ENCODE peak calls at places on chromosomes 7 and 10, in four cellular contexts. One of them, this sample, is unnamed.

GRCh38 chr7:47253650-47254080 is 328.2 kb downstream of the TNS3 start:
- DNase-seq in GM12878: no peak
- DNase-seq in K562: peak
- DNase-seq in HL-60: no peak
- DNase-seq in this sample: no peak

GRCh38 chr10:90321132-90321816 is 536.6 kb downstream of the HTR7 start:
- DNase-seq in GM12878: no peak
- DNase-seq in K562: no peak
- DNase-seq in HL-60: no peak
- DNase-seq in this sample: no peak

GRCh38 chr10:68826764-68827591 is at the start of gene STOX1:
- DNase-seq in GM12878: no peak
- DNase-seq in K562: peak
- DNase-seq in HL-60: peak
- DNase-seq in this sample: peak

GRCh38 chr7:130277763-130278643 is 11.3 kb downstream of the CPA2 start:
- DNase-seq in GM12878: no peak
- DNase-seq in K562: peak
- DNase-seq in HL-60: no peak
- DNase-seq in this sample: no peak

GRCh38 chr10:131686781-131687419 is 213.9 kb upstream of the PPP2R2D start:
- DNase-seq in GM12878: no peak
- DNase-seq in K562: no peak
- DNase-seq in HL-60: no peak
- DNase-seq in this sample: no peak

GRCh38 chr7:127995866-127996215 is 35.4 kb downstream of the LRRC4 start:
- DNase-seq in GM12878: no peak
- DNase-seq in K562: no peak
- DNase-seq in HL-60: no peak
- DNase-seq in this sample: no peak

GRCh38 chr10:30784896-30785605 is 155.5 kb upstream of the LYZL2 start:
- DNase-seq in GM12878: no peak
- DNase-seq in K562: no peak
- DNase-seq in HL-60: no peak
- DNase-seq in this sample: peak

GRCh38 chr7:139767561-139767982 is 10.2 kb downstream of the HIPK2 start:
- DNase-seq in GM12878: peak
- DNase-seq in K562: no peak
- DNase-seq in HL-60: peak
- DNase-seq in this sample: peak

DNA sequence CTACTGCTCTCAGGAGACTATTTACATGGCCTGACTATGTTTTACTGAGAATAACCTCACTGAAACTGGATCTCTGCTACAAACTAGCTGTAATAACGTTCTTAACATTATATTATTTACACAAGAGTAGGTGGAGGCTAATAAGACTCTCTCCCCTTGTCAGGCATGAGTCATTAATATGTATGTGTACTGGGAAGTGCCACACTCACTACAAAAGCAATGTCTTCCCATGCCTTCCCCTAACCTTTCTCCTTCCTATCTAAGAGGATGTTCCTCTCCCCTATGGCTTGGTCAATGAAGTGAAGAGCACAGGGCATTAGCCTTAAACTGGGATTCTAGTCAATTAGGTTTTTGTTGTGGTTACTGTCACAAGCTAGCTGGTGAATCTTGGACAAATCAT is 147.9 kb downstream of the DGKB start:
- DNase-seq in GM12878: no peak
- DNase-seq in K562: no peak
- DNase-seq in HL-60: no peak
- DNase-seq in this sample: no peak
- TF ChIP-seq SPI1 in GM12878: no peak
- TF ChIP-seq SPI1 in K562: no peak
- TF ChIP-seq SPI1 in HL-60: no peak
- TF ChIP-seq SPI1 in this sample: no peak

GRCh38 chr10:65234261-65234660 is 1691.6 kb upstream of the LRRTM3 start:
- DNase-seq in GM12878: no peak
- DNase-seq in K562: no peak
- DNase-seq in HL-60: no peak
- DNase-seq in this sample: no peak
- TF ChIP-seq SPI1 in GM12878: no peak
- TF ChIP-seq SPI1 in K562: no peak
- TF ChIP-seq SPI1 in HL-60: no peak
- TF ChIP-seq SPI1 in this sample: no peak

DNA sequence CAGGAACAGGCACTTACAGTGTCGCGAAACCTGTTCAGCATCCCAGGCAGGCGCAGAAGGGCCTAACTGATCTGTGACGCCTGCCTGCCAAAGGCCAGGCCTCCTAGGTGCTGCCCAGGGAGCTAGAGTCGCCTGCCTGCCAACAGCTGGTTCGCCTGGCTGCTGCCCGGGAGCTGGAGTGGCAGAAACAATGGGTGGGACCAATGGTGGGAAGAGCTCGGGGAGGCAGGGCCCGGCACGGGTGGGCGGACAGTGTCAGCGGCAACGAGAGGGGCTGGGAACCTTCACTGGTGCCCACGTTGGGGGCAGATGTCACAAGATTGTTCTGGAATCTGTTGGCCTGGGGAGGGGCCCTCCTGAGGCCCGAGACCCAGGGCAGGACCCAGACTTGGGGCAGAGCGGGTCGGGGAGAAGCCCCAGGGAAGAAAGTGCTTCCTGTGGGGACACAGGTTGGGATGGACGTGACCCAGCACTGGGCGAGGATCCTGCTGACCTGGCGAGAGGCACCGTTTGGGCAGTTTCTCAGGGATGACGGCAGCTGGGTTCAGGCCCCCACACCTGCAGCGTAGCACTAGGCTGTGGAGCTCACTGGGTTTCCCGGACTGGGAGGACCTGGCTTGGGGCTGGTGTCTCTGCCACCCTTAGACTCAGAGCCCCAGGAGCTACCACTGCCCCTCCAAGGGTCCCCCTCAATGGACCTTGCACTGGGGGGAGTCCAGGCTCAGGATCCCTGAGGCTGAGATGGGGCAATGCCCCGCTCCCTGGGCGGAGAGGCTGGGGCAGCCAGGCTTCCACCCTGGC is 181.9 kb downstream of the ELFN1 start:
- DNase-seq in GM12878: no peak
- DNase-seq in K562: no peak
- DNase-seq in HL-60: no peak
- DNase-seq in this sample: no peak
- TF ChIP-seq SPI1 in GM12878: no peak
- TF ChIP-seq SPI1 in K562: no peak
- TF ChIP-seq SPI1 in HL-60: no peak
- TF ChIP-seq SPI1 in this sample: no peak

DNA sequence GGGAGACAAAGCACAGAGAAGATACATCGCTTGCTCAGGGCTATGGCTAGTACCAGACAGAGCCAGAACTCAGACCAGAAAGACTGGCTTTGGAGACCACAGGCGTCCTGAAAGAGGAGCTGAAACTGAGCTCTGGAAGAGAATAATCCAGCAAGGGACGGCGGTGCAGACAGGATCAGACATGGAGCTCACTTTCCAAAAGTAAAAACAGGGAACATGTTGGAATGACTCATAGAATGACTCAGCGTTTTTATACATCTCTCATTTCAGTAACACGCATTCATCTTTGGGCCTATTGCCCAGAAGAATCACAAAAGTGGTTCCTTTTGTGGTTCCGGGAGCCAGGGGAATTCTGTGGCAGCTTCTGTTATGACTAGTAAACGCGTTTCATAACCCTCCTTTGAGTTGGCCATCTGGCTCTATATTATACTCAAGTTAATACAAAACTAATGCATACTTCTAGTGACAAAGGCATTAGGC is 37.2 kb downstream of the PLEKHS1 start:
- DNase-seq in GM12878: peak
- DNase-seq in K562: peak
- DNase-seq in HL-60: no peak
- DNase-seq in this sample: no peak
- TF ChIP-seq SPI1 in GM12878: no peak
- TF ChIP-seq SPI1 in K562: no peak
- TF ChIP-seq SPI1 in HL-60: no peak
- TF ChIP-seq SPI1 in this sample: no peak

GRCh38 chr7:137462074-137462715 is 118.7 kb upstream of the PTN start:
- DNase-seq in GM12878: no peak
- DNase-seq in K562: no peak
- DNase-seq in HL-60: no peak
- DNase-seq in this sample: no peak
- TF ChIP-seq SPI1 in GM12878: no peak
- TF ChIP-seq SPI1 in K562: no peak
- TF ChIP-seq SPI1 in HL-60: no peak
- TF ChIP-seq SPI1 in this sample: no peak

GRCh38 chr7:135078051-135078450 is 69.8 kb upstream of the TMEM140 start:
- DNase-seq in GM12878: no peak
- DNase-seq in K562: no peak
- DNase-seq in HL-60: no peak
- DNase-seq in this sample: no peak

GRCh38 chr7:135075716-135076115 is 72.2 kb upstream of the TMEM140 start:
- DNase-seq in GM12878: no peak
- DNase-seq in K562: no peak
- DNase-seq in HL-60: no peak
- DNase-seq in this sample: no peak

GRCh38 chr7:135077642-135078041 is 70.2 kb upstream of the TMEM140 start:
- DNase-seq in GM12878: no peak
- DNase-seq in K562: no peak
- DNase-seq in HL-60: no peak
- DNase-seq in this sample: no peak

GRCh38 chr7:135079068-135079467 is 68.8 kb upstream of the TMEM140 start:
- DNase-seq in GM12878: no peak
- DNase-seq in K562: no peak
- DNase-seq in HL-60: no peak
- DNase-seq in this sample: no peak

GRCh38 chr7:135076882-135077281 is 71.0 kb upstream of the TMEM140 start:
- DNase-seq in GM12878: no peak
- DNase-seq in K562: no peak
- DNase-seq in HL-60: no peak
- DNase-seq in this sample: no peak
- TF ChIP-seq SPI1 in GM12878: no peak
- TF ChIP-seq SPI1 in K562: no peak
- TF ChIP-seq SPI1 in HL-60: no peak
- TF ChIP-seq SPI1 in this sample: no peak

DNA sequence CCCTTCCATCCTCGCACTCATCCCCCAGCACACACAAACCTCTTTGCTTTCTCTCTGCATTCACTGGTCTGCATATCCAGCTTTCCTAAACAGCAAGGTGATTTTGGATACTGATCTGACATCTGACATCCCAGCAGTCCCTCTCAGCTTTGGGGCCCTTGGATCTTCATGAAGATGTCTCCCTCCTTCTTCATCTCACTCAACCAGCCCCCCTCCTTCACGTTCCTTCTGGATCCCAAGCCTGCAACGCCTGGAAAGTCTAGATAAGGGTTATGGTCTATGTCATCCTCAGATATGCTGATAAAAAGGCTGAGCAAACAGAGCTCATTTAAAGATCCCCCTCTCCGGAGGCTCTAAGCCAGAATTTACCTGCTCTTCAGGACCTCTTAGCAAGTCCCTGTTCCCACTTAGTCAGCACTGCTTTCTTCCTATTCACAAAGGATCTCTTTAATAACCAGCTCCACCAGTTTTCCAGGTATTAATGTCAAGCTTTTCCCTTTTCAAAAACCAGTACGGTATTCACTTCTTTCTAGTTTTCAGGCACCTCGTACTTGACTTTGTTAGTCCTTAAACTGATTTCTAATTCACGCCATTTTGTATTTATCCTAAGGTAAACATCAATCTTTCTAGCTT is 38.9 kb downstream of the CREB3L2 start:
- DNase-seq in GM12878: no peak
- DNase-seq in K562: peak
- DNase-seq in HL-60: no peak
- DNase-seq in this sample: no peak
- TF ChIP-seq SPI1 in GM12878: no peak
- TF ChIP-seq SPI1 in K562: no peak
- TF ChIP-seq SPI1 in HL-60: no peak
- TF ChIP-seq SPI1 in this sample: no peak

This sample was measured in GM12891.